ENCODE peak calls at places on chromosomes 11 and 22, in nine cellular contexts. One of them, this sample, is unnamed.
A peak's percentile ranks its signal among the peaks of the same experiment; 100 is the strongest.

GRCh38 chr11:44138286-44138685 is 42.8 kb downstream of the EXT2 start:
- DNase-seq in AG09309: no peak
- DNase-seq in GM12865: no peak
- DNase-seq in H9: no peak
- DNase-seq in fibroblast of pulmonary artery: no peak
- DNase-seq in right atrium auricular region: no peak
- DNase-seq in foreskin fibroblast: no peak
- DNase-seq in cardiac fibroblast: no peak
- DNase-seq in hepatocyte: no peak
- DNase-seq in this sample: no peak

GRCh38 chr22:38707346-38707745 is 1.6 kb downstream of the GTPBP1 start:
- DNase-seq in cardiac fibroblast: peak; percentile 32
- DNase-seq in fibroblast of pulmonary artery: peak; percentile 58
- DNase-seq in AG09309: no peak
- DNase-seq in GM12865: peak; percentile 33
- DNase-seq in hepatocyte: peak; percentile 56
- DNase-seq in foreskin fibroblast: no peak
- DNase-seq in right atrium auricular region: no peak
- DNase-seq in H9: no peak
- DNase-seq in this sample: no peak

GRCh38 chr22:39254122-39254521 is 9.3 kb upstream of the PDGFB start:
- DNase-seq in fibroblast of pulmonary artery: no peak
- DNase-seq in foreskin fibroblast: no peak
- DNase-seq in H9: no peak
- DNase-seq in AG09309: no peak
- DNase-seq in hepatocyte: no peak
- DNase-seq in GM12865: no peak
- DNase-seq in cardiac fibroblast: no peak
- DNase-seq in right atrium auricular region: no peak
- DNase-seq in this sample: no peak

GRCh38 chr22:29907753-29908515 is 25.0 kb downstream of the MTMR3 start:
- DNase-seq in H9: no peak
- DNase-seq in fibroblast of pulmonary artery: peak; percentile 95
- DNase-seq in foreskin fibroblast: peak; percentile 94
- DNase-seq in cardiac fibroblast: peak; percentile 90
- DNase-seq in right atrium auricular region: peak; percentile 79
- DNase-seq in AG09309: peak; percentile 66
- DNase-seq in GM12865: peak; percentile 4
- DNase-seq in hepatocyte: peak; percentile 92
- DNase-seq in this sample: no peak

GRCh38 chr11:2930705-2931415 is 1.6 kb upstream of the PHLDA2 start:
- DNase-seq in cardiac fibroblast: peak; percentile 53
- DNase-seq in GM12865: peak; percentile 76
- DNase-seq in foreskin fibroblast: peak; percentile 44
- DNase-seq in right atrium auricular region: no peak
- DNase-seq in fibroblast of pulmonary artery: peak; percentile 49
- DNase-seq in hepatocyte: peak; percentile 90
- DNase-seq in H9: peak; percentile 98
- DNase-seq in AG09309: no peak
- DNase-seq in this sample: no peak

GRCh38 chr22:32971252-32971651 is 86.9 kb downstream of the SYN3 start:
- DNase-seq in GM12865: no peak
- DNase-seq in AG09309: no peak
- DNase-seq in cardiac fibroblast: no peak
- DNase-seq in fibroblast of pulmonary artery: no peak
- DNase-seq in foreskin fibroblast: no peak
- DNase-seq in right atrium auricular region: no peak
- DNase-seq in H9: no peak
- DNase-seq in hepatocyte: no peak
- DNase-seq in this sample: no peak

GRCh38 chr11:36389811-36390210 is 93.7 kb downstream of the PRR5L start:
- DNase-seq in cardiac fibroblast: no peak
- DNase-seq in foreskin fibroblast: no peak
- DNase-seq in fibroblast of pulmonary artery: no peak
- DNase-seq in GM12865: peak; percentile 40
- DNase-seq in hepatocyte: no peak
- DNase-seq in H9: no peak
- DNase-seq in AG09309: no peak
- DNase-seq in right atrium auricular region: no peak
- DNase-seq in this sample: no peak

GRCh38 chr11:5818245-5818865 is 9.6 kb downstream of the OR52N2 start:
- DNase-seq in fibroblast of pulmonary artery: no peak
- DNase-seq in cardiac fibroblast: no peak
- DNase-seq in hepatocyte: no peak
- DNase-seq in H9: no peak
- DNase-seq in GM12865: no peak
- DNase-seq in foreskin fibroblast: no peak
- DNase-seq in AG09309: no peak
- DNase-seq in right atrium auricular region: no peak
- DNase-seq in this sample: no peak

GRCh38 chr11:61153593-61154090 is 7.6 kb downstream of the VPS37C start:
- DNase-seq in fibroblast of pulmonary artery: peak; percentile 25
- DNase-seq in right atrium auricular region: no peak
- DNase-seq in AG09309: peak; percentile 37
- DNase-seq in hepatocyte: no peak
- DNase-seq in GM12865: no peak
- DNase-seq in foreskin fibroblast: no peak
- DNase-seq in cardiac fibroblast: peak; percentile 22
- DNase-seq in H9: no peak
- DNase-seq in this sample: no peak

GRCh38 chr11:120184946-120185677 is 25.7 kb upstream of the OAF start:
- DNase-seq in cardiac fibroblast: peak; percentile 51
- DNase-seq in right atrium auricular region: peak; percentile 85
- DNase-seq in fibroblast of pulmonary artery: peak; percentile 39
- DNase-seq in hepatocyte: peak; percentile 85
- DNase-seq in AG09309: no peak
- DNase-seq in H9: no peak
- DNase-seq in foreskin fibroblast: no peak
- DNase-seq in GM12865: no peak
- DNase-seq in this sample: no peak

GRCh38 chr11:92050305-92050704 is 174.3 kb upstream of the FAT3 start:
- DNase-seq in fibroblast of pulmonary artery: no peak
- DNase-seq in hepatocyte: no peak
- DNase-seq in cardiac fibroblast: no peak
- DNase-seq in AG09309: no peak
- DNase-seq in right atrium auricular region: no peak
- DNase-seq in H9: no peak
- DNase-seq in GM12865: no peak
- DNase-seq in foreskin fibroblast: no peak
- DNase-seq in this sample: no peak

GRCh38 chr22:41846268-41847002 is 13.5 kb downstream of the SREBF2 start:
- DNase-seq in cardiac fibroblast: no peak
- DNase-seq in hepatocyte: no peak
- DNase-seq in H9: no peak
- DNase-seq in fibroblast of pulmonary artery: no peak
- DNase-seq in AG09309: no peak
- DNase-seq in right atrium auricular region: no peak
- DNase-seq in GM12865: no peak
- DNase-seq in foreskin fibroblast: no peak
- DNase-seq in this sample: no peak

GRCh38 chr11:7246179-7246578 is 5.5 kb upstream of the SYT9 start:
- DNase-seq in fibroblast of pulmonary artery: no peak
- DNase-seq in hepatocyte: no peak
- DNase-seq in H9: no peak
- DNase-seq in AG09309: no peak
- DNase-seq in GM12865: no peak
- DNase-seq in right atrium auricular region: no peak
- DNase-seq in cardiac fibroblast: no peak
- DNase-seq in foreskin fibroblast: peak; percentile 26
- DNase-seq in this sample: no peak

GRCh38 chr22:38614331-38615122 is 41.7 kb downstream of the FAM227A start:
- DNase-seq in GM12865: no peak
- DNase-seq in cardiac fibroblast: no peak
- DNase-seq in H9: no peak
- DNase-seq in hepatocyte: no peak
- DNase-seq in AG09309: no peak
- DNase-seq in right atrium auricular region: no peak
- DNase-seq in fibroblast of pulmonary artery: no peak
- DNase-seq in foreskin fibroblast: peak; percentile 9
- DNase-seq in this sample: no peak

GRCh38 chr11:88320149-88320559 is 17.4 kb downstream of the CTSC start:
- DNase-seq in GM12865: no peak
- DNase-seq in cardiac fibroblast: peak; percentile 45
- DNase-seq in fibroblast of pulmonary artery: peak; percentile 40
- DNase-seq in AG09309: peak; percentile 71
- DNase-seq in hepatocyte: peak; percentile 45
- DNase-seq in foreskin fibroblast: peak; percentile 55
- DNase-seq in right atrium auricular region: no peak
- DNase-seq in H9: no peak
- DNase-seq in this sample: no peak

GRCh38 chr11:64687204-64687603 is 35.8 kb downstream of the NRXN2 start:
- DNase-seq in AG09309: no peak
- DNase-seq in right atrium auricular region: no peak
- DNase-seq in cardiac fibroblast: peak; percentile 5
- DNase-seq in H9: no peak
- DNase-seq in GM12865: no peak
- DNase-seq in foreskin fibroblast: no peak
- DNase-seq in hepatocyte: no peak
- DNase-seq in fibroblast of pulmonary artery: no peak
- DNase-seq in this sample: no peak

GRCh38 chr11:61836193-61836592 is 8.1 kb downstream of the FADS2 start:
- DNase-seq in AG09309: no peak
- DNase-seq in right atrium auricular region: no peak
- DNase-seq in hepatocyte: no peak
- DNase-seq in GM12865: no peak
- DNase-seq in cardiac fibroblast: no peak
- DNase-seq in foreskin fibroblast: no peak
- DNase-seq in fibroblast of pulmonary artery: no peak
- DNase-seq in H9: no peak
- DNase-seq in this sample: no peak

GRCh38 chr11:1074244-1075221 is at the start of gene MUC2:
- DNase-seq in foreskin fibroblast: no peak
- DNase-seq in fibroblast of pulmonary artery: no peak
- DNase-seq in hepatocyte: no peak
- DNase-seq in right atrium auricular region: no peak
- DNase-seq in GM12865: no peak
- DNase-seq in AG09309: no peak
- DNase-seq in H9: no peak
- DNase-seq in cardiac fibroblast: no peak
- DNase-seq in this sample: no peak

GRCh38 chr11:9095421-9095820 is 4.0 kb upstream of the SCUBE2 start:
- DNase-seq in hepatocyte: no peak
- DNase-seq in fibroblast of pulmonary artery: no peak
- DNase-seq in H9: peak; percentile 43
- DNase-seq in cardiac fibroblast: no peak
- DNase-seq in right atrium auricular region: no peak
- DNase-seq in foreskin fibroblast: no peak
- DNase-seq in AG09309: no peak
- DNase-seq in GM12865: peak; percentile 15
- DNase-seq in this sample: no peak

GRCh38 chr11:96228472-96228871 is 114.5 kb downstream of the MAML2 start:
- DNase-seq in AG09309: no peak
- DNase-seq in hepatocyte: peak; percentile 66
- DNase-seq in H9: no peak
- DNase-seq in fibroblast of pulmonary artery: peak; percentile 96
- DNase-seq in foreskin fibroblast: peak; percentile 88
- DNase-seq in cardiac fibroblast: peak; percentile 94
- DNase-seq in GM12865: no peak
- DNase-seq in right atrium auricular region: peak; percentile 87
- DNase-seq in this sample: peak; percentile 88

GRCh38 chr11:31855466-31855865 is 44.3 kb upstream of the PAX6 start:
- DNase-seq in hepatocyte: no peak
- DNase-seq in cardiac fibroblast: no peak
- DNase-seq in H9: no peak
- DNase-seq in foreskin fibroblast: no peak
- DNase-seq in GM12865: no peak
- DNase-seq in right atrium auricular region: no peak
- DNase-seq in AG09309: no peak
- DNase-seq in fibroblast of pulmonary artery: no peak
- DNase-seq in this sample: no peak
- TF ChIP-seq CTCF in hepatocyte: no peak
- TF ChIP-seq CTCF in cardiac fibroblast: no peak
- TF ChIP-seq CTCF in H9: no peak
- TF ChIP-seq CTCF in foreskin fibroblast: no peak
- TF ChIP-seq CTCF in GM12865: no peak
- TF ChIP-seq CTCF in right atrium auricular region: no peak
- TF ChIP-seq CTCF in AG09309: no peak
- TF ChIP-seq CTCF in fibroblast of pulmonary artery: no peak
- TF ChIP-seq CTCF in this sample: no peak

DNA sequence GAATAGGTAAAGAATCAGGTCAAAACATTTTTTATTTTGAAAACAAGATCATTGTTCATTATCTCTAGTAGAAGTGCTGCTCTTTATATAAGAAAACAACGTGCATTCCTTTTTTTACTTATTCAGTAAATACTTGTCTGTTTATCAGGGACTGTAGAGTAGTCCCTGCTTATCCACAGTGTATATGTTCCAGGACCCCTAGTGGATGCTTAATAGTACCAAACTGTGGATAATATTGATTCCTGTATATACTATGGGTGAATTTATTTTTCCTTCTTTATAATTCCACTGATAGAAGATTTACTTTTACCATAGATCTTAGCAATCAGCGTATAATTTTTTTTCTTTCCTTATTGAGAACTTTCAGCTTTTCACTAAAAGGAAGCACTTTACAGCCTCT is 32.6 kb downstream of the CEP295 start:
- DNase-seq in cardiac fibroblast: no peak
- DNase-seq in H9: no peak
- DNase-seq in fibroblast of pulmonary artery: peak; percentile 10
- DNase-seq in foreskin fibroblast: no peak
- DNase-seq in right atrium auricular region: no peak
- DNase-seq in GM12865: no peak
- DNase-seq in AG09309: no peak
- DNase-seq in hepatocyte: no peak
- DNase-seq in this sample: no peak
- TF ChIP-seq CTCF in cardiac fibroblast: no peak
- TF ChIP-seq CTCF in H9: peak; percentile 35
- TF ChIP-seq CTCF in fibroblast of pulmonary artery: peak; percentile 20
- TF ChIP-seq CTCF in foreskin fibroblast: no peak
- TF ChIP-seq CTCF in right atrium auricular region: no peak
- TF ChIP-seq CTCF in GM12865: no peak
- TF ChIP-seq CTCF in AG09309: no peak
- TF ChIP-seq CTCF in hepatocyte: no peak
- TF ChIP-seq CTCF in this sample: no peak

DNA sequence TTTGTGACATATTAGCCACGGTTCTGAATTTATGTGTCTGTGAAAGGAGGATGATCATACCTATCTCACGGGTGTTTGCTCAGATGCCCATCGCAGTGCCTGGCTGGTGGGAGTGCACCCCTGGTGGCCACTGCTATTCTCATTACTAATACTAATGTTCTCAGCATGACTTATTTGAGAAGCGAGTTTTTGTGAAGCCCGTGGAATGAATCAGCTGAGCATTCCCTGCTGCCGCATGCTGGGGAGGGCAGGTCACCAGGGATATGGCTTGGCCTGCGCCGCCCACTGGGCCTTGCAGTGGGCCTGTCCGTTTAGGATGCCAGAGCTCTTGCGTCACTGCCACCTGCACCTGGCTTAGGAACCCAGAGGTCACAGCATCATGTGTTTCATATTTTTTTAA is 16.8 kb downstream of the CTTN start:
- DNase-seq in AG09309: no peak
- DNase-seq in hepatocyte: no peak
- DNase-seq in foreskin fibroblast: peak; percentile 91
- DNase-seq in cardiac fibroblast: peak; percentile 56
- DNase-seq in fibroblast of pulmonary artery: peak; percentile 20
- DNase-seq in right atrium auricular region: no peak
- DNase-seq in GM12865: no peak
- DNase-seq in H9: no peak
- DNase-seq in this sample: no peak
- TF ChIP-seq CTCF in AG09309: peak; percentile 53
- TF ChIP-seq CTCF in hepatocyte: peak; percentile 10
- TF ChIP-seq CTCF in foreskin fibroblast: peak; percentile 65
- TF ChIP-seq CTCF in cardiac fibroblast: peak; percentile 60
- TF ChIP-seq CTCF in fibroblast of pulmonary artery: peak; percentile 24
- TF ChIP-seq CTCF in right atrium auricular region: no peak
- TF ChIP-seq CTCF in GM12865: no peak
- TF ChIP-seq CTCF in H9: peak; percentile 40
- TF ChIP-seq CTCF in this sample: peak; percentile 53

GRCh38 chr22:26585104-26585790 is 4.7 kb downstream of the TPST2 start:
- DNase-seq in GM12865: no peak
- DNase-seq in foreskin fibroblast: peak; percentile 89
- DNase-seq in hepatocyte: peak; percentile 62
- DNase-seq in cardiac fibroblast: peak; percentile 84
- DNase-seq in fibroblast of pulmonary artery: peak; percentile 78
- DNase-seq in right atrium auricular region: peak; percentile 74
- DNase-seq in H9: no peak
- DNase-seq in AG09309: peak; percentile 44
- DNase-seq in this sample: no peak
- TF ChIP-seq CTCF in GM12865: no peak
- TF ChIP-seq CTCF in foreskin fibroblast: no peak
- TF ChIP-seq CTCF in hepatocyte: no peak
- TF ChIP-seq CTCF in cardiac fibroblast: peak; percentile 6
- TF ChIP-seq CTCF in fibroblast of pulmonary artery: peak; percentile 20
- TF ChIP-seq CTCF in right atrium auricular region: peak; percentile 50
- TF ChIP-seq CTCF in H9: peak; percentile 15
- TF ChIP-seq CTCF in AG09309: peak; percentile 7
- TF ChIP-seq CTCF in this sample: peak; percentile 21